ENCODE peak calls at places on chromosomes 6 and 20, in four cellular contexts. One of them, this sample, is unnamed. For H3K9me3, the result is how much of the 10 kb centered on the place peaks cover.

GRCh38 chr6:6918216-6918983 is 189.4 kb upstream of the RREB1 start:
- DNase-seq in CD8-positive, alpha-beta T cell: no peak
- DNase-seq in hepatocyte: no peak
- DNase-seq in tibial nerve: no peak
- DNase-seq in this sample: no peak

GRCh38 chr20:19022791-19023448 is 189.5 kb upstream of the SLC24A3 start:
- DNase-seq in CD8-positive, alpha-beta T cell: no peak
- DNase-seq in hepatocyte: no peak
- DNase-seq in tibial nerve: no peak
- DNase-seq in this sample: no peak

GRCh38 chr6:37452522-37452921 is 19.5 kb downstream of the CMTR1 start:
- DNase-seq in CD8-positive, alpha-beta T cell: no peak
- DNase-seq in hepatocyte: no peak
- DNase-seq in tibial nerve: no peak
- DNase-seq in this sample: no peak

GRCh38 chr20:17617212-17617867 is 47.5 kb downstream of the DSTN start:
- DNase-seq in CD8-positive, alpha-beta T cell: no peak
- DNase-seq in hepatocyte: peak
- DNase-seq in tibial nerve: no peak
- DNase-seq in this sample: peak

GRCh38 chr6:107560657-107561056 is 70.7 kb downstream of the SOBP start:
- DNase-seq in CD8-positive, alpha-beta T cell: no peak
- DNase-seq in hepatocyte: peak
- DNase-seq in tibial nerve: no peak
- DNase-seq in this sample: no peak

GRCh38 chr6:156953478-156954146 is 176.4 kb downstream of the ARID1B start:
- DNase-seq in CD8-positive, alpha-beta T cell: no peak
- DNase-seq in hepatocyte: peak
- DNase-seq in tibial nerve: no peak
- DNase-seq in this sample: no peak

GRCh38 chr6:71509142-71509541 is 220.5 kb downstream of the OGFRL1 start:
- DNase-seq in CD8-positive, alpha-beta T cell: no peak
- DNase-seq in hepatocyte: no peak
- DNase-seq in tibial nerve: no peak
- DNase-seq in this sample: no peak

GRCh38 chr20:19956976-19957375 is 60.2 kb upstream of the NAA20 start:
- DNase-seq in CD8-positive, alpha-beta T cell: no peak
- DNase-seq in hepatocyte: no peak
- DNase-seq in tibial nerve: no peak
- DNase-seq in this sample: no peak

GRCh38 chr20:56762829-56763228 is 133.7 kb downstream of the TFAP2C start:
- DNase-seq in CD8-positive, alpha-beta T cell: no peak
- DNase-seq in hepatocyte: no peak
- DNase-seq in tibial nerve: no peak
- DNase-seq in this sample: no peak

GRCh38 chr20:16806886-16807285 is 58.7 kb downstream of the OTOR start:
- DNase-seq in CD8-positive, alpha-beta T cell: no peak
- DNase-seq in hepatocyte: no peak
- DNase-seq in tibial nerve: no peak
- DNase-seq in this sample: no peak

GRCh38 chr6:170212051-170212756 is 78.7 kb downstream of the DLL1 start:
- DNase-seq in CD8-positive, alpha-beta T cell: no peak
- DNase-seq in hepatocyte: no peak
- DNase-seq in tibial nerve: no peak
- DNase-seq in this sample: no peak

GRCh38 chr6:71139249-71139648 is 149.4 kb upstream of the OGFRL1 start:
- DNase-seq in CD8-positive, alpha-beta T cell: no peak
- DNase-seq in hepatocyte: no peak
- DNase-seq in tibial nerve: no peak
- DNase-seq in this sample: no peak

GRCh38 chr20:59171986-59172385 is 8.4 kb downstream of the ZNF831 start:
- DNase-seq in CD8-positive, alpha-beta T cell: no peak
- DNase-seq in hepatocyte: no peak
- DNase-seq in tibial nerve: no peak
- DNase-seq in this sample: no peak

GRCh38 chr20:57615472-57615855 is 4.8 kb downstream of the ZBP1 start:
- DNase-seq in CD8-positive, alpha-beta T cell: no peak
- DNase-seq in hepatocyte: no peak
- DNase-seq in tibial nerve: no peak
- DNase-seq in this sample: no peak

GRCh38 chr20:20897922-20898321 is 185.5 kb upstream of the RALGAPA2 start:
- DNase-seq in CD8-positive, alpha-beta T cell: no peak
- DNase-seq in hepatocyte: no peak
- DNase-seq in tibial nerve: no peak
- DNase-seq in this sample: no peak

GRCh38 chr6:10359581-10359980 is 55.3 kb downstream of the TFAP2A start:
- DNase-seq in CD8-positive, alpha-beta T cell: no peak
- DNase-seq in hepatocyte: no peak
- DNase-seq in tibial nerve: no peak
- DNase-seq in this sample: no peak

GRCh38 chr6:26087284-26088115 is at the start of gene HFE:
- DNase-seq in CD8-positive, alpha-beta T cell: peak
- DNase-seq in hepatocyte: peak
- DNase-seq in tibial nerve: no peak
- DNase-seq in this sample: peak

GRCh38 chr6:37006793-37007339 is 1.4 kb downstream of the FGD2 start:
- DNase-seq in CD8-positive, alpha-beta T cell: no peak
- DNase-seq in hepatocyte: no peak
- DNase-seq in tibial nerve: no peak
- DNase-seq in this sample: no peak

GRCh38 chr20:44396369-44396768 is 40.9 kb downstream of the HNF4A start:
- DNase-seq in CD8-positive, alpha-beta T cell: no peak
- DNase-seq in hepatocyte: no peak
- DNase-seq in tibial nerve: no peak
- DNase-seq in this sample: no peak

GRCh38 chr20:62142252-62143117 is 709 bp downstream of the PSMA7 start:
- DNase-seq in CD8-positive, alpha-beta T cell: no peak
- DNase-seq in hepatocyte: peak
- DNase-seq in tibial nerve: no peak
- DNase-seq in this sample: no peak

GRCh38 chr20:46111028-46111835 is 6.9 kb upstream of the CD40 start:
- DNase-seq in CD8-positive, alpha-beta T cell: no peak
- DNase-seq in hepatocyte: no peak
- DNase-seq in tibial nerve: no peak
- DNase-seq in this sample: no peak

GRCh38 chr20:46002008-46002407 is 6.7 kb upstream of the MMP9 start:
- DNase-seq in CD8-positive, alpha-beta T cell: no peak
- DNase-seq in hepatocyte: no peak
- DNase-seq in tibial nerve: no peak
- DNase-seq in this sample: no peak

GRCh38 chr6:36442671-36443497 is at the start of the genes KCTD20 and PXT1:
- DNase-seq in CD8-positive, alpha-beta T cell: peak
- DNase-seq in hepatocyte: peak
- DNase-seq in tibial nerve: peak
- DNase-seq in this sample: peak

GRCh38 chr6:156697224-156697623 is 80.0 kb upstream of the ARID1B start:
- DNase-seq in CD8-positive, alpha-beta T cell: no peak
- DNase-seq in hepatocyte: no peak
- DNase-seq in tibial nerve: no peak
- DNase-seq in this sample: no peak

GRCh38 chr6:137084865-137085617 is 40.3 kb upstream of the IL20RA start:
- DNase-seq in CD8-positive, alpha-beta T cell: no peak
- DNase-seq in hepatocyte: no peak
- DNase-seq in tibial nerve: no peak
- DNase-seq in this sample: no peak

GRCh38 chr6:97077380-97077779 is 152.9 kb downstream of the KLHL32 start:
- DNase-seq in CD8-positive, alpha-beta T cell: no peak
- DNase-seq in hepatocyte: no peak
- DNase-seq in tibial nerve: no peak
- DNase-seq in this sample: no peak

DNA sequence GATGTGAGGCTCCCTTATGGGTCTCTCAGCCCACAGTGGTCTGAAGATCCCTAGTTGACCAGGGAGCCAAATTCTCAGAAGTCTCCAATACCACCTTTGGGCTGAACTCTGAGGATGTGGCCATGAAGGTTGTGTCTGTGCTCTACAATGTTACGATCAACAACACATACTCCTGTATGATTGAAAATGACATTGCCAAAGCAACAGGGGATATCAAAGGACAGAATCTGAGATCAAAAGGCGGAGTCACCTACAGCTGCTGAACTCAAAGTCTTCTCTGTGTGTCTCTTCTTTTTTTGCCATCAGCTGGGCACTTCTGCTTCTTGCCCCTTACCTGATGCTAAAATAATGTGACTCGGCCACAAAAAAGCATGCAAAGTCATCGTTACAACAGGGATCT is 17.6 kb upstream of the VSX1 start:
- DNase-seq in CD8-positive, alpha-beta T cell: no peak
- DNase-seq in hepatocyte: no peak
- DNase-seq in tibial nerve: no peak
- DNase-seq in this sample: no peak
- H3K9me3 ChIP-seq in CD8-positive, alpha-beta T cell: under half
- H3K9me3 ChIP-seq in hepatocyte: under half
- H3K9me3 ChIP-seq in tibial nerve: under half
- H3K9me3 ChIP-seq in this sample: under half

GRCh38 chr6:47919875-47920274 is 138.0 kb downstream of the OPN5 start:
- DNase-seq in CD8-positive, alpha-beta T cell: no peak
- DNase-seq in hepatocyte: no peak
- DNase-seq in tibial nerve: no peak
- DNase-seq in this sample: no peak
- H3K9me3 ChIP-seq in CD8-positive, alpha-beta T cell: under half
- H3K9me3 ChIP-seq in hepatocyte: under half
- H3K9me3 ChIP-seq in tibial nerve: under half
- H3K9me3 ChIP-seq in this sample: under half

GRCh38 chr20:5529331-5530142 is 212.8 kb upstream of the PROKR2 start:
- DNase-seq in CD8-positive, alpha-beta T cell: peak
- DNase-seq in hepatocyte: peak
- DNase-seq in tibial nerve: peak
- DNase-seq in this sample: peak

GRCh38 chr20:5535211-5535756 is 214.9 kb upstream of the SHLD1 start:
- DNase-seq in CD8-positive, alpha-beta T cell: no peak
- DNase-seq in hepatocyte: peak
- DNase-seq in tibial nerve: no peak
- DNase-seq in this sample: no peak

GRCh38 chr20:5526516-5526915 is 209.8 kb upstream of the PROKR2 start:
- DNase-seq in CD8-positive, alpha-beta T cell: no peak
- DNase-seq in hepatocyte: peak
- DNase-seq in tibial nerve: no peak
- DNase-seq in this sample: no peak

GRCh38 chr20:5528719-5529256 is 212.0 kb upstream of the PROKR2 start:
- DNase-seq in CD8-positive, alpha-beta T cell: peak
- DNase-seq in hepatocyte: peak
- DNase-seq in tibial nerve: peak
- DNase-seq in this sample: peak

GRCh38 chr20:5531318-5532081 is 214.7 kb upstream of the PROKR2 start:
- DNase-seq in CD8-positive, alpha-beta T cell: no peak
- DNase-seq in hepatocyte: no peak
- DNase-seq in tibial nerve: no peak
- DNase-seq in this sample: no peak
- H3K9me3 ChIP-seq in CD8-positive, alpha-beta T cell: under half
- H3K9me3 ChIP-seq in hepatocyte: under half
- H3K9me3 ChIP-seq in tibial nerve: under half
- H3K9me3 ChIP-seq in this sample: under half

GRCh38 chr6:27161946-27162603 is 85.4 kb upstream of the PRSS16 start:
- DNase-seq in CD8-positive, alpha-beta T cell: no peak
- DNase-seq in hepatocyte: peak
- DNase-seq in tibial nerve: no peak
- DNase-seq in this sample: no peak

GRCh38 chr6:27163858-27164257 is 83.6 kb upstream of the PRSS16 start:
- DNase-seq in CD8-positive, alpha-beta T cell: no peak
- DNase-seq in hepatocyte: no peak
- DNase-seq in tibial nerve: no peak
- DNase-seq in this sample: no peak

GRCh38 chr6:27159725-27160124 is 87.8 kb upstream of the PRSS16 start:
- DNase-seq in CD8-positive, alpha-beta T cell: no peak
- DNase-seq in hepatocyte: no peak
- DNase-seq in tibial nerve: no peak
- DNase-seq in this sample: no peak

GRCh38 chr6:27161603-27161945 is 85.9 kb upstream of the PRSS16 start:
- DNase-seq in CD8-positive, alpha-beta T cell: no peak
- DNase-seq in hepatocyte: no peak
- DNase-seq in tibial nerve: no peak
- DNase-seq in this sample: no peak

DNA sequence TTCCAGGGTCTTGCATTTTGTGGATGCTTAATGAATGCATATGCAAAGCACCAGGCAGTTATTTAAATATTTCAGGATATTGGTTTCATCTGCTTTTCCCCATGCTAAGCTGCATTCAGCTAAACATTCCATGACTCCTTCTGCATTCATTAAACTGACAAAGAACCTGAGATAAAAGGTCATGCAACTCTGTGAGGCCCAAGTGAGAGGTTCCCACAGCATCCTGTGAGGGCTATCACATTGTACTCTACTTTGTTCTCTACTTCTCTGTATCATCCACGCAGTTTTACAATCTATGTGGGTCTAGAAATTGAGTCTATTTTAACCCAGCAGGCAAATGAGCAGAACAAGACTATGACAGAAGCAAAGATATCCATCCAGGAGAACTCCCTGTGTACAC is 86.4 kb upstream of the PRSS16 start:
- DNase-seq in CD8-positive, alpha-beta T cell: no peak
- DNase-seq in hepatocyte: no peak
- DNase-seq in tibial nerve: no peak
- DNase-seq in this sample: no peak
- H3K9me3 ChIP-seq in CD8-positive, alpha-beta T cell: under half
- H3K9me3 ChIP-seq in hepatocyte: under half
- H3K9me3 ChIP-seq in tibial nerve: under half
- H3K9me3 ChIP-seq in this sample: under half

GRCh38 chr6:18823782-18824386 is 436.7 kb downstream of the RNF144B start:
- DNase-seq in CD8-positive, alpha-beta T cell: no peak
- DNase-seq in hepatocyte: peak
- DNase-seq in tibial nerve: no peak
- DNase-seq in this sample: no peak
- H3K9me3 ChIP-seq in CD8-positive, alpha-beta T cell: under half
- H3K9me3 ChIP-seq in hepatocyte: under half
- H3K9me3 ChIP-seq in tibial nerve: under half
- H3K9me3 ChIP-seq in this sample: under half

DNA sequence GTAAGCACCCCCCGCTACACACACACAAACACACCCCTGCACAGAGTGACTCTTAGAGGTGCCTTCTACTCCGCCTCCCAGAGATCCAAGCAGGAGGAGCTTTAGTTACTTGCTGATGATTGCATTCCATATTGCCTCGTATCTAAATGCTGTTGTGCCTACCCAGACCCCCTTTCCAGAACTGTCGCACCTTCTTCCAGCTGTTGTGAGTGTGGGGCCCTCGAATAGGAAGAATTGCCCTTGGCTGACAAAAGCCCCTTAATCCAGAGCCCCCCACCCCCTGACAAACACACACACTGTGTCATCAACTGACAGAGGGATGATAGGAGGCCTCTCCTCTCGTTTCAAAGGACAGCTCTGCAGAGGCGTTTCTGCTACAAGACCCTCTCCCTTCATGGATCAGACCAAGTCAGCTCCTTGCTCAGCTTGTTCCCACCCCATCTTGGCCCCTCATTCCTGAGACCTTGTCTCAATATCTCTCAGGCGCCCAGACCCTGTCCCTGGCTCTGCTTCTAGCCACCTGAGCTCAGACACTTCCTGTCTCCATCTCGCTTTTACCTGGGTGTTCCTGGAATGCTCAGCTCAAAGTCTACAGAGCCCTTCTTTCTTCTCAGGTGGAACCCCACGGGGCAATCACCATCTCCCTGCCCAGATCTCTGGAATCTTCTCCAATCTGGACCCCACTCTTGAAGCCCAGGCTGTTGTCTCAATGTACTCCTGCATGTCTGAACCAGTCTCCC is 4.0 kb upstream of the VSX1 start:
- DNase-seq in CD8-positive, alpha-beta T cell: no peak
- DNase-seq in hepatocyte: no peak
- DNase-seq in tibial nerve: no peak
- DNase-seq in this sample: no peak
- H3K9me3 ChIP-seq in CD8-positive, alpha-beta T cell: under half
- H3K9me3 ChIP-seq in hepatocyte: under half
- H3K9me3 ChIP-seq in tibial nerve: under half
- H3K9me3 ChIP-seq in this sample: under half

GRCh38 chr6:99324996-99325395 is 24.5 kb downstream of the FAXC start:
- DNase-seq in CD8-positive, alpha-beta T cell: no peak
- DNase-seq in hepatocyte: no peak
- DNase-seq in tibial nerve: no peak
- DNase-seq in this sample: no peak
- H3K9me3 ChIP-seq in CD8-positive, alpha-beta T cell: under half
- H3K9me3 ChIP-seq in hepatocyte: under half
- H3K9me3 ChIP-seq in tibial nerve: under half
- H3K9me3 ChIP-seq in this sample: under half